ENCODE peak calls at places on chromosomes 12 and 14, in four cellular contexts. U is GM12878, H is fibroblast of lung, M is PC-9. T is an unnamed sample.

GRCh38 chr12:131775904-131776889 is 52.0 kb upstream of the MMP17 start:
- DNase-seq in U (peak), H (no peak), M (no peak), T (no peak)

GRCh38 chr12:110796952-110797351 is 49.8 kb upstream of the CCDC63 start:
- DNase-seq in U (no peak), H (no peak), M (peak), T (peak)

GRCh38 chr12:30110970-30111586 is 327.3 kb upstream of the TMTC1 start:
- DNase-seq in U (no peak), H (peak), M (no peak), T (peak)

GRCh38 chr14:37594238-37594915 is 672 bp downstream of the FOXA1 start:
- DNase-seq in U (no peak), H (peak), M (peak), T (peak)

GRCh38 chr12:60308366-60309000 is 712.7 kb downstream of the SLC16A7 start:
- DNase-seq in U (no peak), H (peak), M (peak), T (peak)

GRCh38 chr12:79834712-79835376 is 100.1 kb downstream of the PPP1R12A start:
- DNase-seq in U (no peak), H (no peak), M (no peak), T (no peak)

GRCh38 chr12:31035944-31036665 is 37.6 kb upstream of the DDX11 start:
- DNase-seq in U (no peak), H (peak), M (peak), T (peak)

GRCh38 chr12:45191239-45191638 is 24.7 kb upstream of the ANO6 start:
- DNase-seq in U (no peak), H (peak), M (no peak), T (peak)

GRCh38 chr12:71216725-71217579 is 59.2 kb upstream of the TSPAN8 start:
- DNase-seq in U (no peak), H (peak), M (peak), T (peak)

GRCh38 chr14:64388533-64389243 is 535 bp downstream of the MTHFD1 start:
- DNase-seq in U (no peak), H (peak), M (peak), T (peak)

DNA sequence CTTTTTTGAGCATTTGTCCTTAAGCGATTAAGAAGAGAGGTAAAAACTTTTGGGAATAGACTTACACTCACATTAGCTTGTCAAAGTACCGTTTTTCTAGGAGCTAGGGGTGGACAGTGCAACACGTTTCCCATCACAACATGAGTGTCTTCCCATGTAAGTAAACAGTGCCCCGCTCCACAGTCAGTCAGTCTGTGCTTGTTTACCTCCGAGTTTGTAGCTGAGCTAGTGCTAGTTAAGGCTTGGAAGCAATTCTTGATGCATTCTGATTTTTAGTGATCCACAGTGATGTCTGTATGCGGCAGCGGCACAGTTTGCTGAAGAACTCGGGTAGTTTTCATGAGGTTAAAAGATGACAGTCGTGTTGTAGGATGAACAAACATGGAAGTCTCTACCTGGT is 941 bp downstream of the ZDHHC17 start:
- DNase-seq in U (no peak), H (peak), M (no peak), T (peak)
- H2AFZ ChIP-seq in U (peak), H (peak), M (peak), T (peak)

GRCh38 chr12:46470975-46471374 is 98.4 kb upstream of the SLC38A2 start:
- DNase-seq in U (no peak), H (no peak), M (no peak), T (peak)

GRCh38 chr12:46472893-46473633 is 100.5 kb upstream of the SLC38A2 start:
- DNase-seq in U (no peak), H (peak), M (peak), T (peak)

GRCh38 chr12:46472144-46472705 is 99.7 kb upstream of the SLC38A2 start:
- DNase-seq in U (no peak), H (no peak), M (no peak), T (no peak)

GRCh38 chr12:46470039-46470627 is 97.6 kb upstream of the SLC38A2 start:
- DNase-seq in U (no peak), H (no peak), M (no peak), T (no peak)

GRCh38 chr12:46471404-46471803 is 98.8 kb upstream of the SLC38A2 start:
- DNase-seq in U (no peak), H (no peak), M (no peak), T (no peak)
- H3K4me3 ChIP-seq in U (no peak), H (no peak), M (no peak), T (no peak)

GRCh38 chr12:94146166-94146565 is 2.2 kb upstream of the PLXNC1 start:
- DNase-seq in U (no peak), H (no peak), M (no peak), T (no peak)

GRCh38 chr12:94143444-94143843 is 4.9 kb upstream of the PLXNC1 start:
- DNase-seq in U (no peak), H (no peak), M (no peak), T (no peak)

GRCh38 chr12:94147991-94148840 is at the start of gene PLXNC1:
- DNase-seq in U (no peak), H (peak), M (no peak), T (no peak)

GRCh38 chr12:94147377-94147990 is 893 bp upstream of the PLXNC1 start:
- DNase-seq in U (no peak), H (no peak), M (no peak), T (no peak)

DNA sequence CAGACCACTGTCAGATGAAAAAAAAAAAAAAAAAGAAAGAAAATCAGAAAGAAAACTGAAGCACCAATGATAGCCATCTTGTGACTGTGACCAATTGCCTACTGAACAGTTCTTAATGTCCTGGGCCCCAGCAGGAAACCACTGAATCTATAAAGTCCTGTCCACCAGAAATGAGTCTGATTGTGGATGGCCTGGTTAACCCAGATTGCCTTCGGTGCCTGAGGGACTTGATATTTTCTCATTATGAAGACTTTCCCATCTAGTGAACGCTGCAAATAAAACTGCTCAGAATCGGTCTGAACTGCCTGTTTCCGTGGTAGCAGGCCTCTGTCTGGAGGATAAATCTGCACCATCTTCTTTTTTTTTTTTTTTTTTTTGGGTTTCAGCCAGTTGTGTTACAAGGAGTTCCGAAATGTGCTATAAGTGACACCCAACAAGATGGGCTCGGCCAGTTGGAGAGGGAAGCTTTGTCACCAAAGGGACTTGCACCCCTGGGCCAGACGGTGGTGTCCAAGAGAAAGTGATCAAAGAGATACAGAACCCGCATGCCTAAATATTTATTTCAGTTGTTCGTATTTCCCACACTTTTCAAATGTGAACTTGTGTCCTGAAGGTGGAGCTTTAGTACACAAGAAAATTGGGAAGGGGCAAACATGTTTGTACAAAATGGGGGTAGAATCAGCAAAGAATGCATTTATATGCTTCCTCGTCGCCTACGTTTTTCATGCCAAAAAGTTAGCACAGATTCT is 3.0 kb upstream of the PLXNC1 start:
- DNase-seq in U (no peak), H (peak), M (no peak), T (peak)
- TF ChIP-seq EZH2 in U (no peak), H (no peak), M (no peak), T (no peak)

GRCh38 chr12:113467154-113467513 is 4.5 kb downstream of the LHX5 start:
- DNase-seq in U (no peak), H (no peak), M (no peak), T (no peak)
- H2AFZ ChIP-seq in U (no peak), H (no peak), M (no peak), T (peak)

DNA sequence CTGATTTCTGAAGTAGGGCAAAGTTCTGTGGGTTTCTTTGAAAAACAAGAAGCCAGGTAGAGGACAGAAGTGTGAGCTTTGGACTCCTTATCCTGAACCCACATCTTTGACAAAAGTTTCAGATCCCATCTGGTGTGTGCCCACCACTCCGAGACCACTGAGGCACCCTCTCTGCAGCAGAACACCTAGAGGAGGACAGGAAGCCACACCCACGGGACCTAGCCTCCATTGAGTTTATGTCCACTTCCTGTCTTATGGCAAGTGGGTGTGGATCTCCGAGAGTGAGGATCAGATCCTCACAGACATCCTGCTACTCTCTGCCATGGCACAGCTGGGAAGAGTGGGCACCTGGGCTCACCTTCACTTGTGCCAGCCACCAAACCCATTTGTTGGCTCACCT is 16.8 kb upstream of the OR6S1 start:
- DNase-seq in U (no peak), H (no peak), M (no peak), T (no peak)
- H3K4me3 ChIP-seq in U (no peak), H (no peak), M (no peak), T (no peak)

GRCh38 chr12:113152835-113153814 is 3.6 kb downstream of the CFAP73 start:
- DNase-seq in U (no peak), H (peak), M (peak), T (peak)
- TF ChIP-seq EZH2 in U (no peak), H (no peak), M (no peak), T (no peak)

DNA sequence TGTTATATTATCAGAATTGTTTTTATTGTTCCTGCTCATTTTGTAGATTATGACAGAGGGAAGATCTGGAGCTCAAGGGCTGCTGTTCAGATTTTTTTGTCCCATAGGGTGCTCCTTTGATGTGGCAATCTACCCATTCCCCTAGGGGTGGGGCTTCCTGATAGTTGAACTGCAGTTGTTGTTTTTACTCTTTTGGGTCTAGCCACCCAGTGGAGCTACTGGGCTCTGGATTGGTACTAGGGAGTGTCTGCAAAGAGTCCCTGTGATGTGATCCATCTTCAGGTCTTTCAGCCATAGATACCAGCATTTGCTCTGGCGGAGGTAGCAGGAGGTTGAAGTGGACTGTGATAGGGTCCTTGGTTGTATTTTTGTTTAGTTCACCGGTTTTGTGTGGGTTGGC is 57.9 kb upstream of the SLCO1B1 start:
- DNase-seq in U (no peak), H (no peak), M (no peak), T (no peak)
- H2AFZ ChIP-seq in U (no peak), H (no peak), M (peak), T (no peak)

GRCh38 chr14:67461341-67461985 is 27.1 kb downstream of the TMEM229B start:
- DNase-seq in U (no peak), H (no peak), M (peak), T (no peak)
- H3K4me3 ChIP-seq in U (no peak), H (no peak), M (no peak), T (no peak)

T was measured in PC-3.